ENCODE peak calls at places on chromosomes 3 and 15, in eight cellular contexts. Z is kidney epithelial cell, E is GM23338, B is AG10803, Q is Peyer's patch, H is cardiac muscle cell, C is fibroblast of mammary gland, N is A549. K is an unnamed sample.

GRCh38 chr3:196765454-196765853 is 25.8 kb downstream of the PAK2 start:
- DNase-seq in Z (no peak), E (no peak), B (no peak), Q (no peak), H (no peak), C (no peak), N (no peak), K (no peak)

GRCh38 chr15:29090617-29091466 is 178.8 kb downstream of the NSMCE3 start:
- DNase-seq in Z (no peak), E (peak), B (no peak), Q (no peak), H (peak), C (peak), N (peak), K (no peak)

GRCh38 chr3:158683216-158683975 is 10.9 kb upstream of the LXN start:
- DNase-seq in Z (no peak), E (no peak), B (peak), Q (no peak), H (no peak), C (peak), N (no peak), K (no peak)

GRCh38 chr15:41791970-41792637 is 17.8 kb downstream of the MAPKBP1 start:
- DNase-seq in Z (no peak), E (no peak), B (no peak), Q (no peak), H (no peak), C (no peak), N (no peak), K (no peak)

GRCh38 chr3:18752273-18752934 is 327.3 kb upstream of the SATB1 start:
- DNase-seq in Z (no peak), E (no peak), B (no peak), Q (no peak), H (no peak), C (no peak), N (no peak), K (no peak)

GRCh38 chr3:69948246-69948862 is 51.2 kb upstream of the SAMMSON start:
- DNase-seq in Z (peak), E (peak), B (peak), Q (no peak), H (peak), C (peak), N (peak), K (peak)

GRCh38 chr3:182533394-182533793 is 259.9 kb upstream of the ATP11B start:
- DNase-seq in Z (no peak), E (no peak), B (no peak), Q (no peak), H (peak), C (no peak), N (peak), K (no peak)

GRCh38 chr3:173396191-173397041 is 1.1 kb upstream of the NLGN1 start:
- DNase-seq in Z (no peak), E (peak), B (no peak), Q (no peak), H (peak), C (no peak), N (no peak), K (no peak)

GRCh38 chr3:156448300-156448699 is 106.6 kb downstream of the SSR3 start:
- DNase-seq in Z (no peak), E (peak), B (peak), Q (peak), H (peak), C (peak), N (peak), K (no peak)

GRCh38 chr15:77818484-77819270 is 186.0 kb upstream of the LINGO1 start:
- DNase-seq in Z (no peak), E (peak), B (no peak), Q (no peak), H (peak), C (no peak), N (no peak), K (no peak)

GRCh38 chr3:177464392-177465225 is 267.3 kb upstream of the TBL1XR1 start:
- DNase-seq in Z (no peak), E (no peak), B (peak), Q (no peak), H (no peak), C (peak), N (no peak), K (no peak)

GRCh38 chr15:92621972-92622533 is 33.5 kb downstream of the FAM174B start:
- DNase-seq in Z (no peak), E (no peak), B (no peak), Q (no peak), H (no peak), C (no peak), N (no peak), K (no peak)

GRCh38 chr15:40243126-40243810 is 4.4 kb downstream of the PAK6 start:
- DNase-seq in Z (no peak), E (no peak), B (no peak), Q (no peak), H (no peak), C (no peak), N (no peak), K (no peak)

DNA sequence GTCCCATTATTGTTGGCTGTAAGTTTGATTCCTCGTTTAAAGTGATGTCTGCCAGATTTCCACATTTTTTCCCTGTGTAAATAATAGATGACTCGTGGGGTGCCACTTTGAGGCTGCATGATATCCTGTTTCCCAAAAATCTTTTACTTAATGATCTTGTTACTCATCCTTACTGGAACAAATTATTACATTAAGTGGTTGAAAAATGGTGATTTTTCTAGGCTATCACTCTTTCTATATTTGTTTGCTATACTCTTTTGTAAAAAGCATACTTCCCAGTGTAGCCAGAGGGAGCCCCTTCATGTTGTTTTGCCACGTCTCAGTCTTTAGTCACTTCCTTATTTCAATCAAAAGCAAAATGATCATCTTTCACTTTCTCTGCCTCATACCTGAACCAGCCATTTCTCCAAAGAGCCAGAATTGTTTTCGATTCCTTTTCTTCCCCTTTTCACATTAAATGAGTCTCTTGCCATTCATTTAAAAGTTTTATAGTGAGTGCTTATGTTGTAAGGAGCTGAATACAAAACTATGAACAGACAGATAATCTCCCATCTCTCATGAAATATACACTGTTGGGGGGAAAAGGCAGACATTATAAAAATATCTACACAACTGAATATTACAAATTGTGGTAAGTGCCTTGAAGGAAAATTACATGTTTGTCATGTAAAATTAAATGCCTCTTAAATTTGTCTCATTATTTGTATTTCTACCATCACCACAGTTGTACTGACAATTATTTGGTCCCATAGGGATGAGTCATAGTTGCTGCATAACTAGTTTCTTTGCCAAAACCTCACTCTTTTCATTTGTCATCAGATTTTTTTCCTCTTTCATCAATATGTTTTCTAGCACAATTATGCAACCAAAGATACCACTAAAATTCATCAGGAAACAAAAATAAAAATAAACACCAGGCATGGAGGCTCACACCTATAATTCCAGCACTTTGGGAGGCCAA is 41.5 kb downstream of the ADGRG7 start:
- DNase-seq in Z (no peak), E (no peak), B (peak), Q (no peak), H (no peak), C (peak), N (peak), K (no peak)
- TF ChIP-seq CTCF in Z (peak), E (peak), B (peak), Q (peak), H (no peak), C (peak), N (no peak), K (no peak)

GRCh38 chr3:48514431-48515227 is 10.7 kb upstream of the SHISA5 start:
- DNase-seq in Z (no peak), E (no peak), B (no peak), Q (no peak), H (no peak), C (no peak), N (no peak), K (no peak)
- H3K4me3 ChIP-seq in Z (no peak), E (no peak), B (no peak), Q (no peak), H (no peak), C (no peak), N (no peak), K (no peak)

GRCh38 chr3:37864904-37865303 is 3.2 kb downstream of the CTDSPL start:
- DNase-seq in Z (no peak), E (no peak), B (no peak), Q (no peak), H (no peak), C (peak), N (peak), K (no peak)
- TF ChIP-seq CTCF in Z (no peak), E (no peak), B (no peak), Q (no peak), H (no peak), C (no peak), N (no peak), K (no peak)

DNA sequence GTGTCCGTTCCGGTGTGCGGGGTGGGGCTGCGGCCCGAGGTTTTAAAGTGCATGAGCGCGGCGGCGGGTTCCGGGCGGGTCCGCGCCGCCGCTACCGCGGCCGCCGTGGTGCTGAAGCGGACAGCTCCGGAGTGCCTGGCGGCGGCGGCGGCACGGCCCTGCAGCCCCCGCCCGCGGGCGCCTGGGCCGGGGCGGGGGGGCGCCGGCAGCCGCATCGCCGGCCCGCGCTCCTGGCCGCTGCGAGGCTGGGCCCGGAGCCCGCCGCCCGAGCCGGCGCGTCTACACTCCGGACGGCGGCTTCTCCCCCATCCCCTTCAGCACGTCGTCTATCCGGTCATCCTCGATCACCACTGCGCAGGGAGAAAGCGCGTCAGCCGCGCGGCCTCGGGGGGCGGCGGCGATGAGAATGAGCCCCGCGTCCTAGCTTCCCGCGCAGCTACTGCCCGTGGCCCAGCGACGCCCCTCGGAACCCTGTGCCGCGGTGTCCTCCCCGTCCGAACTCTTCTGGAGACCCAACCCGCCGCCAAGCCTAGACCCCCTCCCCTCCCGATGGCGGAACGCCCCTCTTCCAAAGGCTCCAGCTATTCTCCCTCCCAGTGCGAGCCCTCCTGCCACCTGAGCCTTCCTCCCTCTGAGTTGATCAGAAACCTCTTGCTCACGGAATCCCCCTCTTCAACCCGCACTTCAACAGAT is 1.3 kb downstream of the CAMK2N2 start:
- DNase-seq in Z (no peak), E (peak), B (no peak), Q (no peak), H (peak), C (no peak), N (peak), K (no peak)
- H3K4me3 ChIP-seq in Z (peak), E (peak), B (peak), Q (peak), H (peak), C (peak), N (peak), K (peak)

DNA sequence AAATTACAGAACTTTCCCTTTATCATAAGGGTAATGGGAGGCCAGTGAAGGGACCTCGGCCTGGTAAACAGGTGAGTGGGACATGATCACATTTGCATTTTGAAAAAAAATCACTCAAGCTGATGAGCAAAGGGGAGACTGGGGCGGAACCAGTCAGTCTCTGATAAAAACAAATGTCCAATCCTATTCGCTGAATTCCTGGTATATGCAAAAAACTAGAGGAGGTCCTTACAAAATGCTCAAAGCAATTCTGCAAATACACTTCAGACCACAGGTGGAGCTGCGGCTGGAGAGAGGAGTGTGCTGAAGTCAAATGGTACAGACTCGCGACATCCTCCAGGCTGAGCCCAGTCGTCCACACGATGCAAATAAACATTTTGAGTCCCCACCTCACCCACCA is 166.7 kb downstream of the FOXP1 start:
- DNase-seq in Z (no peak), E (peak), B (no peak), Q (peak), H (peak), C (no peak), N (peak), K (no peak)
- TF ChIP-seq CTCF in Z (peak), E (peak), B (peak), Q (peak), H (peak), C (no peak), N (no peak), K (peak)

GRCh38 chr3:42880183-42880582 is 4.5 kb upstream of the CYP8B1 start:
- DNase-seq in Z (no peak), E (peak), B (no peak), Q (no peak), H (no peak), C (no peak), N (no peak), K (no peak)
- H3K4me3 ChIP-seq in Z (no peak), E (peak), B (peak), Q (peak), H (no peak), C (peak), N (peak), K (peak)

DNA sequence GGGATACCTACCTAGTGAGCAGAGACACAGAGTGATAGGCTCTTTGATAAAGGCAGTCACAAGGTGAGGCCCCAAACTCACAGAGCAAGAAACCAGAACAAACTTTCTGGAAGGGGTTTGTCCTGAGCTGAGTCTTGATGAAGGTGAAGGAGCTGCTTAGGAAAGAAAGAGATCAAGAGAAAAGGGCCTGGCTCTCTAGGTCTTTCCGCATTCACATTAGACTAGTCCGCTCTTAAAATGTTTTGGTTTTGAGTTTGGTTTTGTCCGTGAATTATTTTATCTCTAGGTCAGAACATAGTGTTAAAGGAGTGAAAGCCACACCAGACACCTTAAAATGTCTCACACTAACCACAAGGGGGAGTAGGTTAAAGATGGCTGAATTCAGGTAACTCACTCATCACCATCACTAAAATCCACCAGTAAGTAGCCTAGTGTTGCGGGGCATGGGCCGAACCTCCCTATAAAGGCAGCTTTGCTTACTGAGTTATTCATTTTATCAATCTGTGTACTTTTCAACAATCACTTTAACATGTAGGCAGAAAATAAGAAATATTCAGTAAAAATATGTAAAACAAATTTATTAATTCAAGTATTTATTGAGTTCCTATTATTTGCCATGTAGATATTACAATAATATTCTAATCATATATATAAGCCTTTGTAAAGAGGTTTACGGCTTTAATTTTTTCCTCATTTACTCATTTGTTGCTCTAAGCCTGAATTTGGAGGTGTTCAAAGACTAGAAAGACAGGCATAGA is 121.5 kb upstream of the TSC22D2 start:
- DNase-seq in Z (no peak), E (peak), B (peak), Q (no peak), H (peak), C (peak), N (peak), K (no peak)
- TF ChIP-seq CTCF in Z (peak), E (peak), B (peak), Q (peak), H (peak), C (peak), N (peak), K (peak)

GRCh38 chr15:100346866-100347512 is 5.2 kb upstream of the ADAMTS17 start:
- DNase-seq in Z (no peak), E (no peak), B (no peak), Q (no peak), H (no peak), C (peak), N (no peak), K (no peak)

GRCh38 chr15:100348578-100348977 is 6.8 kb upstream of the ADAMTS17 start:
- DNase-seq in Z (no peak), E (peak), B (no peak), Q (no peak), H (no peak), C (no peak), N (no peak), K (no peak)

GRCh38 chr15:100350434-100351226 is 8.9 kb upstream of the ADAMTS17 start:
- DNase-seq in Z (no peak), E (no peak), B (peak), Q (no peak), H (no peak), C (peak), N (peak), K (no peak)

GRCh38 chr15:100349696-100350433 is 8.1 kb upstream of the ADAMTS17 start:
- DNase-seq in Z (peak), E (peak), B (peak), Q (peak), H (peak), C (peak), N (peak), K (peak)

DNA sequence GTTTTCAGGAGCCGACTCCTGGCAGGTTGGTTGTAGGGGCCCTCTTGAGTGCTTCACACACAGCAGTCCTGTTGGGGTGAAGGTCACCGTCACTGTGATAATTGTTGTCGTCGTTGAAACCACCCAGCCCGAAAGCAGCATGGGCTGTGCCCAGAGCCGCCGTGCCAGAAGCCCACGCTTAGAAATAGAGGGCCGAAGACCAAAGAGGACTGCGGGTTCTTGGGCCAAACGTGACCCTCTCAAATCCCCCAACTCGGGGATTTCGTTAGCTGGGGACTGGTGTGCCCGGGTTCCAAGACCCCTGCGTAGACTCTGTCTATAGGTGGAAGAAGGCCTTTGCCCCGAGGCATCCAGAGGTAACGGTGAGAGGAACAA is 7.5 kb upstream of the ADAMTS17 start:
- DNase-seq in Z (no peak), E (peak), B (no peak), Q (no peak), H (peak), C (no peak), N (no peak), K (no peak)
- H3K4me3 ChIP-seq in Z (no peak), E (peak), B (peak), Q (peak), H (no peak), C (peak), N (peak), K (no peak)

DNA sequence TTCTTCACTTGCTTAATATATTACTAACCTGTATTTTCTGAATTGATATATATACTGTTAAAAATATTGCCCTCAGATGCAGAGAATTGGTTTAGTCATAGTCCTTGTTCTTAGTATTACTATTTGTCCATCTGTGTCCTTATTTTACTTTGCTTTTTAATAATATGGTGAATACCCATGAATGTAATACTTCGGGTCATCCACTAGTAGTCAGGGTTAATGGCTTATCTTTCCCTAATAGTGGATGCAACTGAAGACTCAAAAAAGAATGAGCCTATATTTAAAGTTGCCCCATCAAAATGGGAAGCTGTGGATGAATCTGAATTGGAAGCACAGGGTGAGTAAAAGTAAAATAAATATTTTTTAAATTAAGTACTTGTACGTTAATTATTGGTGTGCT is 36.5 kb downstream of the U2SURP start:
- DNase-seq in Z (no peak), E (peak), B (no peak), Q (no peak), H (no peak), C (peak), N (no peak), K (no peak)
- TF ChIP-seq CTCF in Z (no peak), E (no peak), B (peak), Q (no peak), H (no peak), C (peak), N (peak), K (peak)

GRCh38 chr3:123841476-123842238 is 42.5 kb downstream of the MYLK start:
- DNase-seq in Z (no peak), E (no peak), B (no peak), Q (no peak), H (no peak), C (no peak), N (no peak), K (no peak)

GRCh38 chr3:123842711-123843110 is 41.4 kb downstream of the MYLK start:
- DNase-seq in Z (no peak), E (no peak), B (no peak), Q (no peak), H (no peak), C (no peak), N (no peak), K (no peak)

GRCh38 chr3:123840961-123841360 is 43.2 kb downstream of the MYLK start:
- DNase-seq in Z (no peak), E (no peak), B (no peak), Q (no peak), H (no peak), C (no peak), N (no peak), K (no peak)

GRCh38 chr3:123847209-123847608 is 36.9 kb downstream of the MYLK start:
- DNase-seq in Z (no peak), E (no peak), B (no peak), Q (no peak), H (no peak), C (no peak), N (no peak), K (no peak)

DNA sequence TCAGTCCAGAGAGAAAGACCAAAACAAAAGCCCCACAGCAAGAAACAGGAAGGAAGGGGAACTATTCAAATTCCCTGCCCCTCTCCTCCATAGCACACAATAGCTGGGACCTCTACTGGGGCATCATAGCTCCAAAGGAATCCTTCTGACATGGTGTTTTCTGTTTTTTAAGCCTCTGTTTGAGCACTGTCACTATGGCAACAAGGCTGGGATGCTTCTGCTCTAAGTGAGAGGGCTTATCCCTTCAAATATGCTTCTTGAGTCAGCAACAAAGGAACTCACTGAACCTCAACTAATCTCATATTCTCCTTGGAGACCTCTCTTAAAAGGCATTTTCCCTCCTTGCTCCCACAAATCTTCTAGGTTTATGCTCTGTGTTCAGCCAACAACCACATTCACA is 40.5 kb downstream of the MYLK start:
- DNase-seq in Z (no peak), E (peak), B (peak), Q (no peak), H (no peak), C (no peak), N (no peak), K (no peak)
- H3K4me3 ChIP-seq in Z (no peak), E (no peak), B (no peak), Q (no peak), H (no peak), C (no peak), N (no peak), K (no peak)